ENCODE peak calls at places on chromosomes 5 and 9, in nine cellular contexts. Q, I, K, Z, R, L, O, F and T are unnamed samples.

GRCh38 chr9:113042884-113043657 is 13.5 kb downstream of the ZFP37 start:
- DNase-seq in K (no peak), O (no peak), F (no peak), I (no peak), L (no peak), Z (no peak), Q (no peak), R (peak; percentile 17), T (no peak)

GRCh38 chr5:143051244-143052058 is 281.3 kb downstream of the ARHGAP26 start:
- DNase-seq in Z (peak; percentile 15), Q (no peak), F (peak; percentile 49), I (peak; percentile 52), O (peak; percentile 80), K (peak; percentile 61), L (peak; percentile 75), R (peak; percentile 92), T (peak; percentile 82)

GRCh38 chr9:122370869-122371467 is at the start of gene PTGS1:
- DNase-seq in F (no peak), I (no peak), L (no peak), O (no peak), R (no peak), K (no peak), Q (no peak), Z (no peak), T (no peak)

GRCh38 chr9:111975709-111976108 is 79.1 kb downstream of the UGCG start:
- DNase-seq in L (no peak), O (no peak), Q (no peak), Z (no peak), F (peak; percentile 22), I (no peak), R (no peak), K (no peak), T (no peak)

GRCh38 chr5:64680289-64680688 is 10.0 kb upstream of the SHISAL2B start:
- DNase-seq in Z (no peak), L (no peak), O (no peak), Q (no peak), R (no peak), I (no peak), F (no peak), K (no peak), T (no peak)

GRCh38 chr5:37212096-37212495 is 37.1 kb downstream of the CPLANE1 start:
- DNase-seq in Z (no peak), R (no peak), O (no peak), F (no peak), L (no peak), Q (no peak), K (no peak), I (no peak), T (no peak)

GRCh38 chr9:86126998-86127972 is 27.9 kb upstream of the GOLM1 start:
- DNase-seq in I (peak; percentile 52), O (peak; percentile 16), F (peak; percentile 99), L (peak; percentile 63), Z (peak; percentile 28), Q (peak; percentile 51), K (peak; percentile 47), R (peak; percentile 96), T (peak; percentile 18)

GRCh38 chr9:126521089-126521488 is 92.6 kb upstream of the LMX1B start:
- DNase-seq in K (no peak), I (no peak), Z (no peak), F (no peak), R (no peak), O (no peak), L (no peak), Q (no peak), T (no peak)

GRCh38 chr5:101142102-101142501 is 239.0 kb upstream of the ST8SIA4 start:
- DNase-seq in Z (no peak), R (no peak), F (no peak), O (no peak), I (no peak), L (no peak), K (no peak), Q (no peak), T (no peak)

GRCh38 chr5:157252741-157253465 is 13.0 kb upstream of the CYFIP2 start:
- DNase-seq in I (no peak), F (no peak), R (peak; percentile 24), L (no peak), K (no peak), Z (no peak), O (no peak), Q (peak; percentile 30), T (no peak)

GRCh38 chr5:88509403-88509802 is 240.8 kb upstream of the TMEM161B start:
- DNase-seq in R (no peak), K (no peak), Q (no peak), O (no peak), Z (no peak), L (no peak), I (no peak), F (no peak), T (no peak)

GRCh38 chr9:94868462-94868861 is 142.0 kb downstream of the AOPEP start:
- DNase-seq in O (no peak), I (no peak), L (no peak), R (peak; percentile 30), Z (no peak), Q (no peak), F (no peak), K (no peak), T (no peak)

GRCh38 chr9:94865599-94866456 is 139.3 kb downstream of the AOPEP start:
- DNase-seq in L (no peak), K (peak; percentile 78), I (peak; percentile 61), Q (peak; percentile 46), R (peak; percentile 61), F (no peak), O (no peak), Z (peak; percentile 55), T (no peak)

GRCh38 chr9:94867842-94868312 is 141.4 kb downstream of the AOPEP start:
- DNase-seq in I (no peak), F (no peak), R (peak; percentile 96), Z (no peak), L (peak; percentile 91), K (peak; percentile 92), O (peak; percentile 91), Q (peak; percentile 68), T (no peak)

GRCh38 chr9:94866770-94867169 is 140.3 kb downstream of the AOPEP start:
- DNase-seq in L (no peak), R (peak; percentile 23), Z (no peak), O (no peak), F (no peak), I (no peak), Q (no peak), K (no peak), T (no peak)

DNA sequence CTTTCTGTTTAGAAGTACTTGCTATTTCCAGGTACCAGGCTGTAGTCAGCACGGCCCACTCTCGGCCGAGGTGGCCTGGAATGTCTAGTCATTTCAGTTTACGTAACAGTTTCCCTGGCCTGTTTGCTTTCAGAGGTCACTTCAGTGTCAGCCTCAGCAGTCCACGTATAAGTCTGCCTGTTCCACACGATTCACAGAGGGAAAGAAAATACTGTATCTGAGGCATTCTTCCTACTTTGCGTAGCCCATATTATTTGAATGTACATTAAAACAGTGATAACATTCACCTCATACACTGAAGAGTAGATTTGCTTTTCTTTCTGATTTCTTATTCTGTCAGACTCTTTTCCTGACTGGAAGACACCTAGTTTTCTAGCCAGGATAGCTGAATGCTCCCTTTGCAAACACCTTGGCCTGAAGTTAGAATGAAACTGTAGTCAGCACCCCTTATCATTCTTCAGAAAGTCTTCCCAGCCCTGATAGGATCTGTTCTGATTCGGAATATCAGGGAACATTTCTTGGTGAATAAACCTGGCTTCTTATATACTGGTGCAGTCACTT is 140.9 kb downstream of the AOPEP start:
- DNase-seq in L (no peak), O (peak; percentile 76), Q (peak; percentile 65), Z (peak; percentile 59), F (peak; percentile 65), K (peak; percentile 50), R (peak; percentile 91), I (peak; percentile 85), T (no peak)
- H3K4me3 ChIP-seq in L (peak overlapping the region; percentile 8), O (no peak overlapping the region), Q (no peak overlapping the region), Z (no peak overlapping the region), F (peak overlapping the region; percentile 12), K (peak overlapping the region; percentile 1), R (no peak overlapping the region), I (no peak overlapping the region), T (no peak overlapping the region)

GRCh38 chr5:132655821-132656773 is 1.9 kb upstream of the IL13 start:
- DNase-seq in L (no peak), I (no peak), O (no peak), R (peak; percentile 21), K (no peak), Z (no peak), F (no peak), Q (no peak), T (no peak)
- H3K4me3 ChIP-seq in L (peak overlapping the region; percentile 30), I (peak overlapping the region; percentile 39), O (peak overlapping the region; percentile 49), R (peak overlapping the region; percentile 29), K (peak overlapping the region; percentile 47), Z (peak overlapping the region; percentile 19), F (no peak overlapping the region), Q (peak overlapping the region; percentile 38), T (no peak overlapping the region)

GRCh38 chr9:71783120-71783523 is 14.8 kb upstream of the CEMIP2 start:
- DNase-seq in Q (no peak), R (no peak), K (no peak), Z (no peak), I (peak; percentile 18), F (no peak), L (no peak), O (no peak), T (no peak)
- H3K4me3 ChIP-seq in Q (no peak overlapping the region), R (no peak overlapping the region), K (no peak overlapping the region), Z (no peak overlapping the region), I (no peak overlapping the region), F (no peak overlapping the region), L (no peak overlapping the region), O (no peak overlapping the region), T (no peak overlapping the region)

GRCh38 chr5:124403281-124403680 is 343.2 kb downstream of the ZNF608 start:
- DNase-seq in Z (no peak), L (no peak), I (no peak), R (no peak), F (no peak), Q (no peak), O (no peak), K (no peak), T (no peak)

GRCh38 chr5:124399426-124399961 is 346.9 kb downstream of the ZNF608 start:
- DNase-seq in F (no peak), Q (no peak), K (no peak), Z (no peak), O (no peak), I (no peak), R (no peak), L (no peak), T (no peak)

GRCh38 chr5:124401247-124402143 is 344.9 kb downstream of the ZNF608 start:
- DNase-seq in I (no peak), K (no peak), Q (no peak), F (no peak), R (no peak), O (no peak), L (no peak), Z (no peak), T (no peak)

GRCh38 chr5:124404796-124405195 is 341.6 kb downstream of the ZNF608 start:
- DNase-seq in R (no peak), F (no peak), I (no peak), Q (no peak), Z (no peak), O (no peak), L (no peak), K (no peak), T (no peak)

DNA sequence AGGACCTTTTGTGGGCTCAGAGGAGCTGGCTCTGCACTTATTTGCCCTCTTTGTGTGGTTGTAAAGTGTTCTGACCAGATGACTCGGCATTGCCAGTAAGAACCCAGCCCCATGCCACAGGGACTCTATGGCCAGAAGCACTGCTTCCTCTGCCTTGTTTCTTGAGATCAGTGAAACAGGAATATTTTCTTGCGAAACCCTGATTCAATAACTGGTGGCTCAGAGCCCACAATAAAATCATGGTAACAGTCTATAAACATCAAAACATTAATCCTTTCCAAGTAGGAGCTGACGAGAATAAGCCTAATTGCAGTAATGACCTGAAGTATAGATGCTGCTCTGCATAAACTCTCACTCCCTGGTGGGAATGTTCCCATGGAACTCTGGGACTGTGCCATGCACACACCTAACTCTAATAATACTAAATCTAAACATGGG is 344.3 kb downstream of the ZNF608 start:
- DNase-seq in R (peak; percentile 39), F (no peak), Z (no peak), O (no peak), K (no peak), L (no peak), Q (no peak), I (no peak), T (no peak)
- H3K4me3 ChIP-seq in R (no peak overlapping the region), F (no peak overlapping the region), Z (no peak overlapping the region), O (no peak overlapping the region), K (no peak overlapping the region), L (no peak overlapping the region), Q (no peak overlapping the region), I (no peak overlapping the region), T (no peak overlapping the region)